ENCODE peak calls at places on chromosomes 4 and X, in ten cellular contexts. One of them, this sample, is unnamed.

GRCh38 chr4:8533274-8533865 is 46.8 kb upstream of the GPR78 start:
- DNase-seq in pons: no peak
- DNase-seq in GM20000: peak
- DNase-seq in progenitor cell of endocrine pancreas: no peak
- DNase-seq in RPMI8226: no peak
- DNase-seq in T-helper 1 cell: no peak
- DNase-seq in WTC11: no peak
- DNase-seq in GM23338: no peak
- DNase-seq in GF-D8: no peak
- DNase-seq in NCI-H2171: no peak
- DNase-seq in this sample: no peak

GRCh38 chrX:97616883-97617510 is 733.3 kb downstream of the RPA4 start:
- DNase-seq in pons: no peak
- DNase-seq in GM20000: peak
- DNase-seq in progenitor cell of endocrine pancreas: no peak
- DNase-seq in RPMI8226: peak
- DNase-seq in T-helper 1 cell: no peak
- DNase-seq in WTC11: no peak
- DNase-seq in GM23338: no peak
- DNase-seq in GF-D8: no peak
- DNase-seq in NCI-H2171: no peak
- DNase-seq in this sample: peak

GRCh38 chr4:156312261-156312847 is 358.7 kb upstream of the CTSO start:
- DNase-seq in pons: no peak
- DNase-seq in GM20000: no peak
- DNase-seq in progenitor cell of endocrine pancreas: no peak
- DNase-seq in RPMI8226: no peak
- DNase-seq in T-helper 1 cell: no peak
- DNase-seq in WTC11: no peak
- DNase-seq in GM23338: no peak
- DNase-seq in GF-D8: no peak
- DNase-seq in NCI-H2171: no peak
- DNase-seq in this sample: no peak

GRCh38 chr4:4851081-4851480 is 8.4 kb upstream of the MSX1 start:
- DNase-seq in pons: no peak
- DNase-seq in GM20000: no peak
- DNase-seq in progenitor cell of endocrine pancreas: no peak
- DNase-seq in RPMI8226: no peak
- DNase-seq in T-helper 1 cell: no peak
- DNase-seq in WTC11: no peak
- DNase-seq in GM23338: no peak
- DNase-seq in GF-D8: no peak
- DNase-seq in NCI-H2171: no peak
- DNase-seq in this sample: no peak

GRCh38 chr4:87006531-87007344 is 71.9 kb downstream of the AFF1 start:
- DNase-seq in pons: peak
- DNase-seq in GM20000: peak
- DNase-seq in progenitor cell of endocrine pancreas: peak
- DNase-seq in RPMI8226: peak
- DNase-seq in T-helper 1 cell: peak
- DNase-seq in WTC11: peak
- DNase-seq in GM23338: peak
- DNase-seq in GF-D8: peak
- DNase-seq in NCI-H2171: peak
- DNase-seq in this sample: peak

GRCh38 chr4:123323998-123324397 is 72.6 kb upstream of the SPRY1 start:
- DNase-seq in pons: no peak
- DNase-seq in GM20000: no peak
- DNase-seq in progenitor cell of endocrine pancreas: no peak
- DNase-seq in RPMI8226: no peak
- DNase-seq in T-helper 1 cell: no peak
- DNase-seq in WTC11: no peak
- DNase-seq in GM23338: no peak
- DNase-seq in GF-D8: no peak
- DNase-seq in NCI-H2171: no peak
- DNase-seq in this sample: no peak

GRCh38 chrX:15873566-15873965 is 19.0 kb upstream of the AP1S2 start:
- DNase-seq in pons: no peak
- DNase-seq in GM20000: no peak
- DNase-seq in progenitor cell of endocrine pancreas: no peak
- DNase-seq in RPMI8226: no peak
- DNase-seq in T-helper 1 cell: no peak
- DNase-seq in WTC11: no peak
- DNase-seq in GM23338: no peak
- DNase-seq in GF-D8: no peak
- DNase-seq in NCI-H2171: no peak
- DNase-seq in this sample: no peak

GRCh38 chrX:43969504-43970501 is 3.4 kb downstream of the NDP start:
- DNase-seq in pons: peak
- DNase-seq in GM20000: no peak
- DNase-seq in progenitor cell of endocrine pancreas: no peak
- DNase-seq in RPMI8226: no peak
- DNase-seq in T-helper 1 cell: no peak
- DNase-seq in WTC11: peak
- DNase-seq in GM23338: peak
- DNase-seq in GF-D8: no peak
- DNase-seq in NCI-H2171: no peak
- DNase-seq in this sample: no peak

GRCh38 chr4:144705861-144706590 is 60.1 kb downstream of the HHIP start:
- DNase-seq in pons: no peak
- DNase-seq in GM20000: no peak
- DNase-seq in progenitor cell of endocrine pancreas: no peak
- DNase-seq in RPMI8226: no peak
- DNase-seq in T-helper 1 cell: no peak
- DNase-seq in WTC11: no peak
- DNase-seq in GM23338: no peak
- DNase-seq in GF-D8: no peak
- DNase-seq in NCI-H2171: no peak
- DNase-seq in this sample: no peak

GRCh38 chr4:44313702-44314101 is 134.9 kb downstream of the KCTD8 start:
- DNase-seq in pons: no peak
- DNase-seq in GM20000: no peak
- DNase-seq in progenitor cell of endocrine pancreas: no peak
- DNase-seq in RPMI8226: no peak
- DNase-seq in T-helper 1 cell: no peak
- DNase-seq in WTC11: no peak
- DNase-seq in GM23338: no peak
- DNase-seq in GF-D8: no peak
- DNase-seq in NCI-H2171: no peak
- DNase-seq in this sample: no peak

GRCh38 chrX:966396-967070 is 245.9 kb downstream of the CRLF2 start:
- DNase-seq in pons: no peak
- DNase-seq in GM20000: no peak
- DNase-seq in progenitor cell of endocrine pancreas: no peak
- DNase-seq in RPMI8226: no peak
- DNase-seq in T-helper 1 cell: no peak
- DNase-seq in WTC11: no peak
- DNase-seq in GM23338: no peak
- DNase-seq in GF-D8: no peak
- DNase-seq in NCI-H2171: no peak
- DNase-seq in this sample: no peak

GRCh38 chrX:63809158-63809557 is 24.1 kb upstream of the ARHGEF9 start:
- DNase-seq in pons: no peak
- DNase-seq in GM20000: no peak
- DNase-seq in progenitor cell of endocrine pancreas: no peak
- DNase-seq in RPMI8226: no peak
- DNase-seq in T-helper 1 cell: no peak
- DNase-seq in WTC11: no peak
- DNase-seq in GM23338: no peak
- DNase-seq in GF-D8: no peak
- DNase-seq in NCI-H2171: peak
- DNase-seq in this sample: no peak

GRCh38 chrX:21194526-21194925 is 179.7 kb upstream of the CNKSR2 start:
- DNase-seq in pons: no peak
- DNase-seq in GM20000: no peak
- DNase-seq in progenitor cell of endocrine pancreas: no peak
- DNase-seq in RPMI8226: no peak
- DNase-seq in T-helper 1 cell: no peak
- DNase-seq in WTC11: no peak
- DNase-seq in GM23338: no peak
- DNase-seq in GF-D8: no peak
- DNase-seq in NCI-H2171: no peak
- DNase-seq in this sample: no peak

GRCh38 chr4:176150283-176150682 is 45.1 kb downstream of the SPATA4 start:
- DNase-seq in pons: peak
- DNase-seq in GM20000: peak
- DNase-seq in progenitor cell of endocrine pancreas: no peak
- DNase-seq in RPMI8226: no peak
- DNase-seq in T-helper 1 cell: no peak
- DNase-seq in WTC11: no peak
- DNase-seq in GM23338: peak
- DNase-seq in GF-D8: no peak
- DNase-seq in NCI-H2171: no peak
- DNase-seq in this sample: no peak

GRCh38 chrX:152640039-152640818 is 2.5 kb downstream of the GABRQ start:
- DNase-seq in pons: no peak
- DNase-seq in GM20000: no peak
- DNase-seq in progenitor cell of endocrine pancreas: no peak
- DNase-seq in RPMI8226: no peak
- DNase-seq in T-helper 1 cell: no peak
- DNase-seq in WTC11: no peak
- DNase-seq in GM23338: peak
- DNase-seq in GF-D8: no peak
- DNase-seq in NCI-H2171: no peak
- DNase-seq in this sample: peak

GRCh38 chrX:53682885-53683555 is 3.5 kb downstream of the HUWE1 start:
- DNase-seq in pons: peak
- DNase-seq in GM20000: peak
- DNase-seq in progenitor cell of endocrine pancreas: no peak
- DNase-seq in RPMI8226: peak
- DNase-seq in T-helper 1 cell: peak
- DNase-seq in WTC11: peak
- DNase-seq in GM23338: peak
- DNase-seq in GF-D8: no peak
- DNase-seq in NCI-H2171: peak
- DNase-seq in this sample: no peak

GRCh38 chrX:31323658-31324057 is 251.8 kb upstream of the FTHL17 start:
- DNase-seq in pons: no peak
- DNase-seq in GM20000: peak
- DNase-seq in progenitor cell of endocrine pancreas: no peak
- DNase-seq in RPMI8226: no peak
- DNase-seq in T-helper 1 cell: no peak
- DNase-seq in WTC11: no peak
- DNase-seq in GM23338: no peak
- DNase-seq in GF-D8: no peak
- DNase-seq in NCI-H2171: no peak
- DNase-seq in this sample: no peak

GRCh38 chr4:128455076-128455345 is 167.4 kb upstream of the PGRMC2 start:
- DNase-seq in pons: no peak
- DNase-seq in GM20000: no peak
- DNase-seq in progenitor cell of endocrine pancreas: no peak
- DNase-seq in RPMI8226: no peak
- DNase-seq in T-helper 1 cell: no peak
- DNase-seq in WTC11: no peak
- DNase-seq in GM23338: no peak
- DNase-seq in GF-D8: no peak
- DNase-seq in NCI-H2171: no peak
- DNase-seq in this sample: no peak

GRCh38 chr4:98642991-98643426 is 15.4 kb downstream of the TSPAN5 start:
- DNase-seq in pons: no peak
- DNase-seq in GM20000: no peak
- DNase-seq in progenitor cell of endocrine pancreas: no peak
- DNase-seq in RPMI8226: no peak
- DNase-seq in T-helper 1 cell: no peak
- DNase-seq in WTC11: no peak
- DNase-seq in GM23338: no peak
- DNase-seq in GF-D8: no peak
- DNase-seq in NCI-H2171: no peak
- DNase-seq in this sample: no peak

GRCh38 chr4:84529169-84529751 is 30.2 kb upstream of the NKX6-1 start:
- DNase-seq in pons: peak
- DNase-seq in GM20000: peak
- DNase-seq in progenitor cell of endocrine pancreas: no peak
- DNase-seq in RPMI8226: peak
- DNase-seq in T-helper 1 cell: no peak
- DNase-seq in WTC11: no peak
- DNase-seq in GM23338: peak
- DNase-seq in GF-D8: no peak
- DNase-seq in NCI-H2171: peak
- DNase-seq in this sample: no peak

GRCh38 chr4:153509724-153510123 is 43.6 kb downstream of the TMEM131L start:
- DNase-seq in pons: no peak
- DNase-seq in GM20000: no peak
- DNase-seq in progenitor cell of endocrine pancreas: no peak
- DNase-seq in RPMI8226: no peak
- DNase-seq in T-helper 1 cell: no peak
- DNase-seq in WTC11: no peak
- DNase-seq in GM23338: no peak
- DNase-seq in GF-D8: no peak
- DNase-seq in NCI-H2171: no peak
- DNase-seq in this sample: no peak

GRCh38 chrX:30865020-30865419 is 24.0 kb downstream of the TAB3 start:
- DNase-seq in pons: no peak
- DNase-seq in GM20000: peak
- DNase-seq in progenitor cell of endocrine pancreas: no peak
- DNase-seq in RPMI8226: no peak
- DNase-seq in T-helper 1 cell: no peak
- DNase-seq in WTC11: peak
- DNase-seq in GM23338: peak
- DNase-seq in GF-D8: no peak
- DNase-seq in NCI-H2171: no peak
- DNase-seq in this sample: no peak

GRCh38 chr4:66489783-66490452 is 819.6 kb upstream of the EPHA5 start:
- DNase-seq in pons: no peak
- DNase-seq in GM20000: no peak
- DNase-seq in progenitor cell of endocrine pancreas: no peak
- DNase-seq in RPMI8226: no peak
- DNase-seq in T-helper 1 cell: no peak
- DNase-seq in WTC11: no peak
- DNase-seq in GM23338: peak
- DNase-seq in GF-D8: no peak
- DNase-seq in NCI-H2171: no peak
- DNase-seq in this sample: no peak

GRCh38 chrX:33339219-33339618 is 127.9 kb upstream of the DMD start:
- DNase-seq in pons: peak
- DNase-seq in GM20000: no peak
- DNase-seq in progenitor cell of endocrine pancreas: no peak
- DNase-seq in RPMI8226: no peak
- DNase-seq in T-helper 1 cell: no peak
- DNase-seq in WTC11: no peak
- DNase-seq in GM23338: peak
- DNase-seq in GF-D8: no peak
- DNase-seq in NCI-H2171: no peak
- DNase-seq in this sample: no peak

GRCh38 chr4:71550220-71551190 is 211.7 kb downstream of the SLC4A4 start:
- DNase-seq in pons: no peak
- DNase-seq in GM20000: no peak
- DNase-seq in progenitor cell of endocrine pancreas: no peak
- DNase-seq in RPMI8226: no peak
- DNase-seq in T-helper 1 cell: no peak
- DNase-seq in WTC11: peak
- DNase-seq in GM23338: peak
- DNase-seq in GF-D8: no peak
- DNase-seq in NCI-H2171: no peak
- DNase-seq in this sample: no peak

GRCh38 chr4:89204624-89205023 is 93.3 kb downstream of the TIGD2 start:
- DNase-seq in pons: no peak
- DNase-seq in GM20000: no peak
- DNase-seq in progenitor cell of endocrine pancreas: no peak
- DNase-seq in RPMI8226: no peak
- DNase-seq in T-helper 1 cell: no peak
- DNase-seq in WTC11: no peak
- DNase-seq in GM23338: no peak
- DNase-seq in GF-D8: no peak
- DNase-seq in NCI-H2171: no peak
- DNase-seq in this sample: no peak

GRCh38 chr4:108492816-108493595 is 127.4 kb upstream of the RPL34 start:
- DNase-seq in pons: no peak
- DNase-seq in GM20000: no peak
- DNase-seq in progenitor cell of endocrine pancreas: peak
- DNase-seq in RPMI8226: no peak
- DNase-seq in T-helper 1 cell: peak
- DNase-seq in WTC11: peak
- DNase-seq in GM23338: peak
- DNase-seq in GF-D8: no peak
- DNase-seq in NCI-H2171: no peak
- DNase-seq in this sample: no peak

This sample was measured in keratinocyte.